ENCODE peak calls at places on chromosomes 3 and 15, in six cellular contexts. One of them, this sample, is unnamed.

GRCh38 chr3:158702815-158703481 is 29.3 kb downstream of the RARRES1 start:
- DNase-seq in IMR-90: peak; percentile 85
- DNase-seq in H9: no peak
- DNase-seq in mesendoderm: no peak
- DNase-seq in H1: no peak
- DNase-seq in neuronal stem cell: no peak
- DNase-seq in this sample: peak; percentile 60

GRCh38 chr3:4710191-4710590 is 217.0 kb downstream of the ITPR1 start:
- DNase-seq in IMR-90: no peak
- DNase-seq in H9: no peak
- DNase-seq in mesendoderm: no peak
- DNase-seq in H1: no peak
- DNase-seq in neuronal stem cell: no peak
- DNase-seq in this sample: no peak

GRCh38 chr3:195097331-195098255 is 173.4 kb downstream of the XXYLT1 start:
- DNase-seq in IMR-90: peak; percentile 19
- DNase-seq in H9: no peak
- DNase-seq in mesendoderm: no peak
- DNase-seq in H1: no peak
- DNase-seq in neuronal stem cell: no peak
- DNase-seq in this sample: no peak

GRCh38 chr3:195692781-195693427 is 27.9 kb upstream of the MUC20 start:
- DNase-seq in IMR-90: peak; percentile 52
- DNase-seq in H9: peak; percentile 19
- DNase-seq in mesendoderm: no peak
- DNase-seq in H1: no peak
- DNase-seq in neuronal stem cell: no peak
- DNase-seq in this sample: no peak

GRCh38 chr3:22373182-22373581 is 622.2 kb upstream of the ZNF385D start:
- DNase-seq in IMR-90: no peak
- DNase-seq in H9: no peak
- DNase-seq in mesendoderm: peak; percentile 2
- DNase-seq in H1: no peak
- DNase-seq in neuronal stem cell: no peak
- DNase-seq in this sample: no peak

GRCh38 chr15:89893027-89893426 is 767 bp downstream of the AP3S2 start:
- DNase-seq in IMR-90: peak; percentile 5
- DNase-seq in H9: no peak
- DNase-seq in mesendoderm: no peak
- DNase-seq in H1: no peak
- DNase-seq in neuronal stem cell: no peak
- DNase-seq in this sample: peak; percentile 46

GRCh38 chr3:197372076-197372661 is 73.8 kb upstream of the DLG1 start:
- DNase-seq in IMR-90: peak; percentile 87
- DNase-seq in H9: no peak
- DNase-seq in mesendoderm: peak; percentile 80
- DNase-seq in H1: no peak
- DNase-seq in neuronal stem cell: no peak
- DNase-seq in this sample: peak; percentile 76

GRCh38 chr3:139310474-139310933 is 33.3 kb upstream of the MRPS22 start:
- DNase-seq in IMR-90: peak; percentile 92
- DNase-seq in H9: no peak
- DNase-seq in mesendoderm: no peak
- DNase-seq in H1: no peak
- DNase-seq in neuronal stem cell: no peak
- DNase-seq in this sample: peak; percentile 94

GRCh38 chr3:44069276-44069675 is 172.4 kb upstream of the TOPAZ1 start:
- DNase-seq in IMR-90: no peak
- DNase-seq in H9: no peak
- DNase-seq in mesendoderm: no peak
- DNase-seq in H1: no peak
- DNase-seq in neuronal stem cell: no peak
- DNase-seq in this sample: no peak

GRCh38 chr3:141457624-141458236 is 29.1 kb upstream of the RASA2 start:
- DNase-seq in IMR-90: peak; percentile 55
- DNase-seq in H9: no peak
- DNase-seq in mesendoderm: no peak
- DNase-seq in H1: no peak
- DNase-seq in neuronal stem cell: no peak
- DNase-seq in this sample: no peak

GRCh38 chr3:97510795-97511194 is 253.8 kb upstream of the ARL6 start:
- DNase-seq in IMR-90: no peak
- DNase-seq in H9: peak; percentile 42
- DNase-seq in mesendoderm: peak; percentile 71
- DNase-seq in H1: no peak
- DNase-seq in neuronal stem cell: peak; percentile 4
- DNase-seq in this sample: peak; percentile 18

GRCh38 chr3:86239956-86240355 is 751.0 kb downstream of the VGLL3 start:
- DNase-seq in IMR-90: no peak
- DNase-seq in H9: no peak
- DNase-seq in mesendoderm: no peak
- DNase-seq in H1: no peak
- DNase-seq in neuronal stem cell: no peak
- DNase-seq in this sample: no peak

GRCh38 chr3:106814231-106814630 is 563.0 kb upstream of the CCDC54 start:
- DNase-seq in IMR-90: no peak
- DNase-seq in H9: no peak
- DNase-seq in mesendoderm: no peak
- DNase-seq in H1: no peak
- DNase-seq in neuronal stem cell: no peak
- DNase-seq in this sample: no peak

GRCh38 chr3:95721938-95722337 is 1092.5 kb upstream of the EPHA6 start:
- DNase-seq in IMR-90: no peak
- DNase-seq in H9: no peak
- DNase-seq in mesendoderm: peak; percentile 5
- DNase-seq in H1: no peak
- DNase-seq in neuronal stem cell: no peak
- DNase-seq in this sample: peak; percentile 58

DNA sequence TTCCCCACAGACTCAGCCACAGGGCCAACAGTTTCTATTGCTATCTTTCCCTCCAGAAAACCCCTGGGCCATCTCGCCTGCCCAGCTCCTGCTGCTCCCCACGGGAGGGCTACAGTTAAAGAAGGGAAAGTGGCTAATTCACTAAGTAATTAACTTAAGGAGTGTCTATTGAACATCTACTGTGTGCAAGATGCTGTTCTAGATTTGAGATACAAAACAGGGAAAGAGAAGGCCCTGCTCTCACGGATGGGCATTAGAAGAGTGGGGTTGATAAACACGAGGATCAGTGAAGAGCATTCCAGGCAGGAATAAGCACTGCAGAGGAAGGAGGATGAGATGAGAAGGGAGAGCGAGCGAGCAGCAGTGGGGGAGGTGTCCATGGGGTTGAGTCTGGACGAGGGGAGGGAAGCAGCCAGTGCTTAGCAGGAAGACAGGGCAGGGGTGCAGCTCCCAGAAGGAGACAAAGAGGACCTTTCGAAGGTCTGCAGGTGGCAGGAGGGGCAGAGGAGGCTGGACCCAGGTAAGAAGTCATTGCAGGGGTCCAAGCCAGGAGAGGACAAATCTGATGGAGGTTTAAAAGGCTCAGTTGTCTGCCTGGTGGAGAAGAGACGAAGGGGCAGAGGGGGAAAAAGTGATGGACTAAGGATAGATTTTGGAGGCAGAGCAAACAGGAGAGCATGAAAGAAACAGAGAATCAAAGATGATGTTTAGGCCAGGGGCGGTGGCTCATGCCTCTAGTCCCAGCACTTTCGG is 64.7 kb downstream of the KLF15 start:
- DNase-seq in IMR-90: no peak
- DNase-seq in H9: peak; percentile 26
- DNase-seq in mesendoderm: no peak
- DNase-seq in H1: no peak
- DNase-seq in neuronal stem cell: no peak
- DNase-seq in this sample: no peak
- H2BK15ac ChIP-seq in IMR-90: peak overlapping the region; percentile 17
- H2BK15ac ChIP-seq in H9: no peak overlapping the region
- H2BK15ac ChIP-seq in mesendoderm: no peak overlapping the region
- H2BK15ac ChIP-seq in H1: no peak overlapping the region
- H2BK15ac ChIP-seq in neuronal stem cell: no peak overlapping the region
- H2BK15ac ChIP-seq in this sample: peak overlapping the region; percentile 34

GRCh38 chr3:185714085-185714484 is 110.8 kb downstream of the IGF2BP2 start:
- DNase-seq in IMR-90: no peak
- DNase-seq in H9: no peak
- DNase-seq in mesendoderm: no peak
- DNase-seq in H1: no peak
- DNase-seq in neuronal stem cell: no peak
- DNase-seq in this sample: no peak
- H2BK15ac ChIP-seq in IMR-90: no peak overlapping the region
- H2BK15ac ChIP-seq in H9: no peak overlapping the region
- H2BK15ac ChIP-seq in mesendoderm: no peak overlapping the region
- H2BK15ac ChIP-seq in H1: no peak overlapping the region
- H2BK15ac ChIP-seq in neuronal stem cell: no peak overlapping the region
- H2BK15ac ChIP-seq in this sample: no peak overlapping the region

GRCh38 chr3:171416666-171417065 is 43.5 kb downstream of the TNIK start:
- DNase-seq in IMR-90: no peak
- DNase-seq in H9: no peak
- DNase-seq in mesendoderm: no peak
- DNase-seq in H1: no peak
- DNase-seq in neuronal stem cell: no peak
- DNase-seq in this sample: no peak
- H2BK15ac ChIP-seq in IMR-90: no peak overlapping the region
- H2BK15ac ChIP-seq in H9: no peak overlapping the region
- H2BK15ac ChIP-seq in mesendoderm: no peak overlapping the region
- H2BK15ac ChIP-seq in H1: no peak overlapping the region
- H2BK15ac ChIP-seq in neuronal stem cell: no peak overlapping the region
- H2BK15ac ChIP-seq in this sample: no peak overlapping the region

GRCh38 chr3:152206243-152206642 is 62.5 kb upstream of the MBNL1 start:
- DNase-seq in IMR-90: no peak
- DNase-seq in H9: no peak
- DNase-seq in mesendoderm: no peak
- DNase-seq in H1: no peak
- DNase-seq in neuronal stem cell: no peak
- DNase-seq in this sample: no peak

GRCh38 chr3:152202976-152203626 is 65.6 kb upstream of the MBNL1 start:
- DNase-seq in IMR-90: no peak
- DNase-seq in H9: no peak
- DNase-seq in mesendoderm: no peak
- DNase-seq in H1: no peak
- DNase-seq in neuronal stem cell: no peak
- DNase-seq in this sample: no peak

GRCh38 chr3:152204218-152204617 is 64.5 kb upstream of the MBNL1 start:
- DNase-seq in IMR-90: no peak
- DNase-seq in H9: no peak
- DNase-seq in mesendoderm: no peak
- DNase-seq in H1: no peak
- DNase-seq in neuronal stem cell: no peak
- DNase-seq in this sample: no peak

GRCh38 chr3:152205097-152205593 is 63.6 kb upstream of the MBNL1 start:
- DNase-seq in IMR-90: no peak
- DNase-seq in H9: no peak
- DNase-seq in mesendoderm: no peak
- DNase-seq in H1: no peak
- DNase-seq in neuronal stem cell: no peak
- DNase-seq in this sample: no peak

DNA sequence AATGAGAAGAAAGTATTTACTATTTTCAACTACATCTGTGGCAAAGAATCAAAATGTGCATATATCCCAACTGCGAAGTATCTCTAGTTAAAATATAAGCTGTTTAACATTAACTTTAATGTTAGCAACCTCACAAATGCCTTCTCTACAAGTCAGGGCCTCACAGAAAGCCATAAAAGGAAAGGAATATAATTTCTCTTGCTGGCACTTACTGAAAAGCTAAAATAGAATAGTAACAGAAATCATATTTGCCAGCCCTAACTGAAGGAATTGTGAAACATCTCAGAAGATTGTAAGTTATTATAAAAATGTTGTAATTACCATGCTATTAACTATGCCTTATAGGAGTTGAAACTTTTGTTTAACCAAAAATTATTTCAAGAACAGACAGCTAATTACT is 65.1 kb upstream of the MBNL1 start:
- DNase-seq in IMR-90: peak; percentile 28
- DNase-seq in H9: no peak
- DNase-seq in mesendoderm: no peak
- DNase-seq in H1: no peak
- DNase-seq in neuronal stem cell: no peak
- DNase-seq in this sample: no peak
- H2BK15ac ChIP-seq in IMR-90: no peak overlapping the region
- H2BK15ac ChIP-seq in H9: no peak overlapping the region
- H2BK15ac ChIP-seq in mesendoderm: no peak overlapping the region
- H2BK15ac ChIP-seq in H1: no peak overlapping the region
- H2BK15ac ChIP-seq in neuronal stem cell: no peak overlapping the region
- H2BK15ac ChIP-seq in this sample: no peak overlapping the region

GRCh38 chr15:51846066-51846462 is 16.6 kb downstream of the TMOD3 start:
- DNase-seq in IMR-90: no peak
- DNase-seq in H9: no peak
- DNase-seq in mesendoderm: no peak
- DNase-seq in H1: no peak
- DNase-seq in neuronal stem cell: no peak
- DNase-seq in this sample: no peak
- H2BK15ac ChIP-seq in IMR-90: no peak overlapping the region
- H2BK15ac ChIP-seq in H9: no peak overlapping the region
- H2BK15ac ChIP-seq in mesendoderm: no peak overlapping the region
- H2BK15ac ChIP-seq in H1: no peak overlapping the region
- H2BK15ac ChIP-seq in neuronal stem cell: no peak overlapping the region
- H2BK15ac ChIP-seq in this sample: no peak overlapping the region

GRCh38 chr15:35442734-35443133 is 103.2 kb downstream of the DPH6 start:
- DNase-seq in IMR-90: no peak
- DNase-seq in H9: no peak
- DNase-seq in mesendoderm: no peak
- DNase-seq in H1: no peak
- DNase-seq in neuronal stem cell: no peak
- DNase-seq in this sample: no peak
- H2BK15ac ChIP-seq in IMR-90: no peak overlapping the region
- H2BK15ac ChIP-seq in H9: no peak overlapping the region
- H2BK15ac ChIP-seq in mesendoderm: no peak overlapping the region
- H2BK15ac ChIP-seq in H1: no peak overlapping the region
- H2BK15ac ChIP-seq in neuronal stem cell: no peak overlapping the region
- H2BK15ac ChIP-seq in this sample: no peak overlapping the region